ENCODE peak calls at places on chromosomes 12 and 14, in four cellular contexts. Y, E, B and W are unnamed samples.

GRCh38 chr14:42095155-42095554 is 488.5 kb downstream of the LRFN5 start:
- DNase-seq in E (no peak), B (no peak), Y (no peak), W (no peak)

GRCh38 chr12:122865268-122866231 is 30.3 kb downstream of the HIP1R start:
- DNase-seq in E (no peak), B (no peak), Y (no peak), W (peak)

GRCh38 chr12:106601031-106601430 is 18.2 kb downstream of the RFX4 start:
- DNase-seq in Y (no peak), B (no peak), E (no peak), W (no peak)

GRCh38 chr14:62002636-62003035 is 240.4 kb downstream of the SNAPC1 start:
- DNase-seq in Y (no peak), E (no peak), B (no peak), W (no peak)

GRCh38 chr12:11668611-11669010 is 19.1 kb downstream of the ETV6 start:
- DNase-seq in B (no peak), Y (no peak), E (no peak), W (no peak)

GRCh38 chr12:46267618-46268348 is 1.1 kb downstream of the SLC38A1 start:
- DNase-seq in B (no peak), E (no peak), Y (no peak), W (peak)

GRCh38 chr14:97120204-97121120 is 323.3 kb downstream of the VRK1 start:
- DNase-seq in Y (no peak), E (no peak), B (no peak), W (no peak)

GRCh38 chr14:100740196-100740825 is 13.6 kb downstream of the DLK1 start:
- DNase-seq in E (no peak), B (no peak), Y (no peak), W (no peak)

GRCh38 chr12:122473543-122474323 is 27.0 kb downstream of the ZCCHC8 start:
- DNase-seq in E (no peak), B (no peak), Y (no peak), W (no peak)

GRCh38 chr14:105503918-105504692 is 13.1 kb downstream of the TEDC1 start:
- DNase-seq in E (no peak), B (no peak), Y (no peak), W (no peak)

GRCh38 chr14:28515571-28515970 is 251.0 kb upstream of the FOXG1 start:
- DNase-seq in B (no peak), Y (no peak), E (no peak), W (no peak)

GRCh38 chr14:97164014-97164413 is 366.8 kb downstream of the VRK1 start:
- DNase-seq in E (no peak), Y (no peak), B (no peak), W (no peak)

GRCh38 chr14:94681300-94682060 is 69.3 kb downstream of the SERPINA3 start:
- DNase-seq in B (no peak), Y (no peak), E (no peak), W (no peak)

GRCh38 chr14:68534301-68534700 is 258.6 kb downstream of the ZFP36L1 start:
- DNase-seq in E (no peak), Y (no peak), B (no peak), W (no peak)

GRCh38 chr14:78010688-78011087 is 159.5 kb upstream of the NRXN3 start:
- DNase-seq in Y (no peak), E (no peak), B (no peak), W (no peak)

GRCh38 chr14:52015411-52016030 is 26.2 kb downstream of the RTRAF start:
- DNase-seq in E (peak), Y (no peak), B (peak), W (peak)

GRCh38 chr12:1540690-1541089 is 53.7 kb downstream of the FBXL14 start:
- DNase-seq in B (no peak), E (no peak), Y (no peak), W (no peak)

GRCh38 chr12:26198742-26199141 is 3.4 kb downstream of the SSPN start:
- DNase-seq in B (no peak), Y (no peak), E (peak), W (no peak)